ENCODE peak calls at places on chromosomes 12 and 14, in six cellular contexts. Y is coronary artery, A is uterus, L is AG09309, C is pancreas, V is suprapubic skin. F is an unnamed sample.

GRCh38 chr14:103680491-103681231 is 34.6 kb downstream of the XRCC3 start:
- DNase-seq in Y (no peak), A (no peak), L (no peak), C (no peak), V (peak; percentile 32), F (no peak)

GRCh38 chr12:29316772-29317171 is 64.2 kb downstream of the ERGIC2 start:
- DNase-seq in Y (no peak), A (no peak), L (no peak), C (peak; percentile 16), V (no peak), F (no peak)

GRCh38 chr12:130162267-130162666 is at the start of gene FZD10:
- DNase-seq in Y (no peak), A (peak; percentile 31), L (no peak), C (no peak), V (no peak), F (no peak)

GRCh38 chr12:107523760-107524558 is 161.6 kb upstream of the PWP1 start:
- DNase-seq in Y (no peak), A (no peak), L (no peak), C (no peak), V (no peak), F (no peak)

GRCh38 chr14:54509546-54510501 is at the start of gene CGRRF1:
- DNase-seq in Y (peak; percentile 99), A (peak; percentile 98), L (peak; percentile 92), C (peak; percentile 97), V (peak; percentile 98), F (peak; percentile 71)

GRCh38 chr14:23177181-23177580 is 6.3 kb downstream of the SLC7A8 start:
- DNase-seq in Y (no peak), A (no peak), L (no peak), C (no peak), V (no peak), F (no peak)

GRCh38 chr14:91409991-91410401 is 7.6 kb downstream of the CCDC88C start:
- DNase-seq in Y (no peak), A (no peak), L (no peak), C (no peak), V (no peak), F (no peak)

GRCh38 chr12:81257952-81258551 is 180.2 kb downstream of the ACSS3 start:
- DNase-seq in Y (no peak), A (no peak), L (no peak), C (no peak), V (no peak), F (no peak)

GRCh38 chr12:14868916-14869315 is 16.7 kb downstream of the MGP start:
- DNase-seq in Y (no peak), A (no peak), L (no peak), C (no peak), V (no peak), F (no peak)

GRCh38 chr12:65882504-65882903 is 58.2 kb downstream of the HMGA2 start:
- DNase-seq in Y (no peak), A (no peak), L (no peak), C (no peak), V (no peak), F (no peak)

GRCh38 chr14:73462078-73462715 is 3.9 kb upstream of the NUMB start:
- DNase-seq in Y (no peak), A (peak; percentile 26), L (no peak), C (peak; percentile 94), V (peak; percentile 69), F (no peak)

GRCh38 chr12:19107750-19108149 is 21.8 kb upstream of the PLEKHA5 start:
- DNase-seq in Y (no peak), A (no peak), L (no peak), C (no peak), V (no peak), F (no peak)

GRCh38 chr14:69008411-69008810 is 29.3 kb upstream of the ACTN1 start:
- DNase-seq in Y (no peak), A (no peak), L (no peak), C (no peak), V (no peak), F (no peak)

GRCh38 chr12:98397323-98398105 is 117.9 kb upstream of the TMPO start:
- DNase-seq in Y (peak; percentile 83), A (peak; percentile 76), L (peak; percentile 33), C (peak; percentile 78), V (peak; percentile 84), F (peak; percentile 32)

GRCh38 chr12:20364501-20364900 is 3.8 kb upstream of the PDE3A start:
- DNase-seq in Y (no peak), A (no peak), L (no peak), C (no peak), V (no peak), F (no peak)

GRCh38 chr14:67490201-67490600 is 1.7 kb upstream of the TMEM229B start:
- DNase-seq in Y (no peak), A (no peak), L (no peak), C (no peak), V (no peak), F (no peak)

GRCh38 chr14:67485501-67486095 is 2.9 kb downstream of the TMEM229B start:
- DNase-seq in Y (no peak), A (no peak), L (no peak), C (no peak), V (no peak), F (no peak)

GRCh38 chr14:67487332-67487731 is 1.2 kb downstream of the TMEM229B start:
- DNase-seq in Y (no peak), A (no peak), L (no peak), C (no peak), V (no peak), F (no peak)

GRCh38 chr14:67486890-67487289 is 1.6 kb downstream of the TMEM229B start:
- DNase-seq in Y (no peak), A (no peak), L (no peak), C (no peak), V (no peak), F (no peak)

GRCh38 chr14:67487937-67488893 is at the start of gene TMEM229B:
- DNase-seq in Y (no peak), A (no peak), L (no peak), C (no peak), V (no peak), F (no peak)
- H3K4me3 ChIP-seq in Y (peak within 1 kb of the TSS; percentile 63), A (peak within 1 kb of the TSS; percentile 22), L (no peak within 1 kb of the TSS), C (peak within 1 kb of the TSS; percentile 15), V (peak within 1 kb of the TSS; percentile 20), F (no peak within 1 kb of the TSS)

DNA sequence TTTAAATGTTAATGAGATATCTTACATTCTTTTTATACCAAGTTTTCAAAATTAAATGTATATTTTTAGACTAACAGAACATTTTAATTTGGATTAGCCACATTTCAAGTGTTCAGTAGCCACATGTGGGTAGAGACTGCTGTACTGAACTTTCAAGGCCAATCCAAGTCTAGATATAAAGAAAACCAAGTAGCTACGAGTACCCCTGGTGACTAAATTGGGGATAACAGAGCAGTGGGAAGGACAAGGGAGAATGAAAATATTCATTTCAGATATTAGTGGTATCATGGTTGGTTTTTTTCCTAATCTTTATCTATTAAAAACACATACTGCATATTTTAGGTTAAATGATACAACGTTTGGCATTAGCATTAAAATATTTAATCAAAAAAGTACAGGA is 69.4 kb upstream of the RHOJ start:
- DNase-seq in Y (no peak), A (no peak), L (no peak), C (no peak), V (no peak), F (no peak)
- TF ChIP-seq CTCF in Y (no peak), A (no peak), L (no peak), C (no peak), V (no peak), F (peak; percentile 40)

GRCh38 chr14:32761381-32761968 is 177.2 kb upstream of the NPAS3 start:
- DNase-seq in Y (no peak), A (no peak), L (no peak), C (no peak), V (no peak), F (peak; percentile 58)
- H3K4me3 ChIP-seq in Y (no peak overlapping the region), A (no peak overlapping the region), L (no peak overlapping the region), C (no peak overlapping the region), V (no peak overlapping the region), F (no peak overlapping the region)

GRCh38 chr12:61365001-61365400 is 895.2 kb upstream of the USP15 start:
- DNase-seq in Y (no peak), A (no peak), L (no peak), C (no peak), V (no peak), F (no peak)

GRCh38 chr12:61362037-61362436 is 898.2 kb upstream of the USP15 start:
- DNase-seq in Y (no peak), A (no peak), L (no peak), C (no peak), V (no peak), F (no peak)

DNA sequence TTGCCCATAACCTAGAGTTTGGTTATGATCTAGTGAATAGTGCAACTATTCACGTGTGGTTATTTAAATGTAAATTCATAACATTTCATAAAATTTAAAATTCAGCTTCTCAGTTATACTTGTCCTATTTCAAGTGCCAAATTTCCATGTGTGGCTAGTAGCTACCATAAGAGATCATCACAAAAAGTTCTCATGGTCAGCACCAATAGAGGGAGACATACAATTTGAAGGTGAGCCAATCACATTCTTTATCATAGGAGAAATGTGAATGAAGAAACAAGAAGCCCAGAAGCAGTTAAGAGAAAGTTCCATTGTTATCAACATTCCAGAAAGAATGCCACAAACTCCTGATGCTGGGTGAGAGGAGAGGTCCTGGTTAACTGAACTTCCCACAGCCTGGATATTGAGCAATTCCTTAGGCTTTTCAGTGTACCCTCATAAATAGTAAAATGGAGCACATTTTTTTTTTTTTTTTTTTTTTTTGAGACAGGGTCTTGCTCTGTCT is 892.9 kb upstream of the USP15 start:
- DNase-seq in Y (no peak), A (no peak), L (no peak), C (no peak), V (no peak), F (no peak)
- TF ChIP-seq CTCF in Y (no peak), A (no peak), L (no peak), C (no peak), V (no peak), F (peak; percentile 6)

DNA sequence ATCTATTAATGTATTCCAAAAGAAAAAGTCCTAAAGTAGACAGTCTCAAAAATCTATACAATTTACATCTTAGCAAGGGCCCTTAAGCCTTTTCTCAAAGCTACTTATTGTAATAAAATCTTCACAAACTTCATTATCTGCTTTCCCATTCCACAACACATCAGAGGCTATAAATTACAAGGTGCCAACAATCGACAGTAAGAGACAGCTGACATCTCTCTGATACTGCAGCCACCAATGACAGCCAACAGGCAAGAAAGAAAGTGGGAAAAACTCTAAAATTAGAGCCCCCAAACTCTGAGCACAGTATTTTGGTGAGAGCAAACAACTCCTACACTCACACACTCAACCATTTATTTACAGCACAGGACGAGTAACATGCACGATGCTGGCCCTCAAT is 2.2 kb downstream of the ANGEL1 start:
- DNase-seq in Y (no peak), A (no peak), L (no peak), C (no peak), V (no peak), F (no peak)
- H3K4me3 ChIP-seq in Y (peak overlapping the region; percentile 94), A (no peak overlapping the region), L (no peak overlapping the region), C (peak overlapping the region; percentile 2), V (peak overlapping the region; percentile 71), F (no peak overlapping the region)

GRCh38 chr12:16165506-16165905 is 112.0 kb downstream of the SLC15A5 start:
- DNase-seq in Y (no peak), A (peak; percentile 28), L (no peak), C (peak; percentile 21), V (peak; percentile 58), F (no peak)
- TF ChIP-seq CTCF in Y (no peak), A (peak; percentile 21), L (peak; percentile 51), C (peak; percentile 25), V (peak; percentile 19), F (peak; percentile 75)

DNA sequence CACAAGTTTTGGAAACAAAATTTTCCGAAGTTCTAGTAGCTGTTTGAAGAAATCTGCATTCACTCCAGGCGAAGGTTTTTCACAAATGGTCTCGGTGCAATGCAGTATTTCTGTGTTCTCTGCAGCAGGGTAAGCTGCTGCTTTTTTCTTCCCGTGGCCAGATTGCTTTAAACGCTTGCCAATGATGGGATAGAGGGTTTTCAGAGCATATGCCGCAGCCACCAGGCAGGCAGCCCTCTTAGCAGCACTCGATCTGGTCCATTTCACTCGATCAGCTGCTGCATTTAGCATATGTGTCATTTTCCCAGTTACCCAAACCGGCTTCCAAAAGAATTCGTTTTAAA is 315 bp downstream of the ABCD2 start:
- DNase-seq in Y (no peak), A (no peak), L (no peak), C (no peak), V (no peak), F (no peak)
- H3K4me3 ChIP-seq in Y (peak overlapping the region; percentile 72), A (peak overlapping the region; percentile 43), L (peak overlapping the region; percentile 55), C (no peak overlapping the region), V (peak overlapping the region; percentile 51), F (peak overlapping the region; percentile 67)

F was measured in epithelial cell of proximal tubule.